ENCODE peak calls at places on chromosomes 11 and 22, in seven cellular contexts. One of them, this sample, is unnamed.

GRCh38 chr11:61349916-61350315 is 11.8 kb downstream of the CYB561A3 start:
- DNase-seq in activated naive CD4-positive, alpha-beta T cell treated with anti-CD3 and anti-CD28 coated beads, Interleukin-2, amount 50 U/mL, for 72 hours: no peak
- DNase-seq in NT2/D1: no peak
- DNase-seq in globus pallidus: no peak
- DNase-seq in astrocyte of the spinal cord: no peak
- DNase-seq in stimulated activated CD8-positive, alpha-beta memory T cell treated with anti-CD3 and anti-CD28 coated beads, Interleukin-15, amount 100 ng/mL, for 24 hours: no peak
- DNase-seq in GM19239: no peak
- DNase-seq in this sample: no peak

GRCh38 chr11:28627690-28628255 is 519.6 kb downstream of the METTL15 start:
- DNase-seq in globus pallidus: no peak
- DNase-seq in stimulated activated CD8-positive, alpha-beta memory T cell treated with anti-CD3 and anti-CD28 coated beads, Interleukin-15, amount 100 ng/mL, for 24 hours: no peak
- DNase-seq in NT2/D1: no peak
- DNase-seq in activated naive CD4-positive, alpha-beta T cell treated with anti-CD3 and anti-CD28 coated beads, Interleukin-2, amount 50 U/mL, for 72 hours: no peak
- DNase-seq in astrocyte of the spinal cord: no peak
- DNase-seq in GM19239: no peak
- DNase-seq in this sample: no peak

GRCh38 chr22:43275545-43275981 is 67.6 kb downstream of the SCUBE1 start:
- DNase-seq in NT2/D1: no peak
- DNase-seq in stimulated activated CD8-positive, alpha-beta memory T cell treated with anti-CD3 and anti-CD28 coated beads, Interleukin-15, amount 100 ng/mL, for 24 hours: no peak
- DNase-seq in astrocyte of the spinal cord: no peak
- DNase-seq in GM19239: no peak
- DNase-seq in globus pallidus: no peak
- DNase-seq in activated naive CD4-positive, alpha-beta T cell treated with anti-CD3 and anti-CD28 coated beads, Interleukin-2, amount 50 U/mL, for 72 hours: no peak
- DNase-seq in this sample: peak; percentile 59

GRCh38 chr11:12139144-12139881 is 28.9 kb downstream of the MICAL2 start:
- DNase-seq in stimulated activated CD8-positive, alpha-beta memory T cell treated with anti-CD3 and anti-CD28 coated beads, Interleukin-15, amount 100 ng/mL, for 24 hours: no peak
- DNase-seq in globus pallidus: peak; percentile 53
- DNase-seq in GM19239: no peak
- DNase-seq in astrocyte of the spinal cord: peak; percentile 92
- DNase-seq in activated naive CD4-positive, alpha-beta T cell treated with anti-CD3 and anti-CD28 coated beads, Interleukin-2, amount 50 U/mL, for 72 hours: no peak
- DNase-seq in NT2/D1: no peak
- DNase-seq in this sample: no peak

GRCh38 chr11:34086554-34087278 is 18.7 kb upstream of the NAT10 start:
- DNase-seq in astrocyte of the spinal cord: peak; percentile 43
- DNase-seq in stimulated activated CD8-positive, alpha-beta memory T cell treated with anti-CD3 and anti-CD28 coated beads, Interleukin-15, amount 100 ng/mL, for 24 hours: no peak
- DNase-seq in GM19239: no peak
- DNase-seq in globus pallidus: no peak
- DNase-seq in activated naive CD4-positive, alpha-beta T cell treated with anti-CD3 and anti-CD28 coated beads, Interleukin-2, amount 50 U/mL, for 72 hours: no peak
- DNase-seq in NT2/D1: no peak
- DNase-seq in this sample: no peak

GRCh38 chr22:29623059-29623458 is 19.6 kb downstream of the NF2 start:
- DNase-seq in NT2/D1: no peak
- DNase-seq in activated naive CD4-positive, alpha-beta T cell treated with anti-CD3 and anti-CD28 coated beads, Interleukin-2, amount 50 U/mL, for 72 hours: no peak
- DNase-seq in astrocyte of the spinal cord: no peak
- DNase-seq in globus pallidus: no peak
- DNase-seq in stimulated activated CD8-positive, alpha-beta memory T cell treated with anti-CD3 and anti-CD28 coated beads, Interleukin-15, amount 100 ng/mL, for 24 hours: no peak
- DNase-seq in GM19239: no peak
- DNase-seq in this sample: no peak

GRCh38 chr11:128346808-128347207 is 240.6 kb downstream of the ETS1 start:
- DNase-seq in activated naive CD4-positive, alpha-beta T cell treated with anti-CD3 and anti-CD28 coated beads, Interleukin-2, amount 50 U/mL, for 72 hours: peak; percentile 57
- DNase-seq in stimulated activated CD8-positive, alpha-beta memory T cell treated with anti-CD3 and anti-CD28 coated beads, Interleukin-15, amount 100 ng/mL, for 24 hours: no peak
- DNase-seq in astrocyte of the spinal cord: peak; percentile 46
- DNase-seq in NT2/D1: no peak
- DNase-seq in GM19239: no peak
- DNase-seq in globus pallidus: no peak
- DNase-seq in this sample: no peak

GRCh38 chr11:9740202-9740881 is 76.5 kb downstream of the SWAP70 start:
- DNase-seq in globus pallidus: no peak
- DNase-seq in stimulated activated CD8-positive, alpha-beta memory T cell treated with anti-CD3 and anti-CD28 coated beads, Interleukin-15, amount 100 ng/mL, for 24 hours: no peak
- DNase-seq in activated naive CD4-positive, alpha-beta T cell treated with anti-CD3 and anti-CD28 coated beads, Interleukin-2, amount 50 U/mL, for 72 hours: no peak
- DNase-seq in GM19239: no peak
- DNase-seq in astrocyte of the spinal cord: no peak
- DNase-seq in NT2/D1: no peak
- DNase-seq in this sample: no peak

GRCh38 chr11:10373340-10373739 is 68.5 kb downstream of the ADM start:
- DNase-seq in globus pallidus: no peak
- DNase-seq in stimulated activated CD8-positive, alpha-beta memory T cell treated with anti-CD3 and anti-CD28 coated beads, Interleukin-15, amount 100 ng/mL, for 24 hours: no peak
- DNase-seq in NT2/D1: no peak
- DNase-seq in activated naive CD4-positive, alpha-beta T cell treated with anti-CD3 and anti-CD28 coated beads, Interleukin-2, amount 50 U/mL, for 72 hours: no peak
- DNase-seq in astrocyte of the spinal cord: peak; percentile 62
- DNase-seq in GM19239: no peak
- DNase-seq in this sample: no peak

GRCh38 chr11:66327171-66328035 is 8.8 kb downstream of the RIN1 start:
- DNase-seq in activated naive CD4-positive, alpha-beta T cell treated with anti-CD3 and anti-CD28 coated beads, Interleukin-2, amount 50 U/mL, for 72 hours: no peak
- DNase-seq in globus pallidus: no peak
- DNase-seq in astrocyte of the spinal cord: peak; percentile 71
- DNase-seq in NT2/D1: no peak
- DNase-seq in GM19239: no peak
- DNase-seq in stimulated activated CD8-positive, alpha-beta memory T cell treated with anti-CD3 and anti-CD28 coated beads, Interleukin-15, amount 100 ng/mL, for 24 hours: no peak
- DNase-seq in this sample: no peak

GRCh38 chr22:37496651-37497599 is 10.7 kb upstream of the MFNG start:
- DNase-seq in NT2/D1: no peak
- DNase-seq in globus pallidus: no peak
- DNase-seq in astrocyte of the spinal cord: peak; percentile 93
- DNase-seq in stimulated activated CD8-positive, alpha-beta memory T cell treated with anti-CD3 and anti-CD28 coated beads, Interleukin-15, amount 100 ng/mL, for 24 hours: no peak
- DNase-seq in activated naive CD4-positive, alpha-beta T cell treated with anti-CD3 and anti-CD28 coated beads, Interleukin-2, amount 50 U/mL, for 72 hours: no peak
- DNase-seq in GM19239: no peak
- DNase-seq in this sample: no peak

GRCh38 chr22:46829140-46829891 is 66.9 kb downstream of the TBC1D22A start:
- DNase-seq in GM19239: no peak
- DNase-seq in stimulated activated CD8-positive, alpha-beta memory T cell treated with anti-CD3 and anti-CD28 coated beads, Interleukin-15, amount 100 ng/mL, for 24 hours: no peak
- DNase-seq in globus pallidus: no peak
- DNase-seq in activated naive CD4-positive, alpha-beta T cell treated with anti-CD3 and anti-CD28 coated beads, Interleukin-2, amount 50 U/mL, for 72 hours: no peak
- DNase-seq in astrocyte of the spinal cord: peak; percentile 92
- DNase-seq in NT2/D1: no peak
- DNase-seq in this sample: no peak

GRCh38 chr11:69415411-69416122 is 65.9 kb upstream of the LINC01488 start:
- DNase-seq in activated naive CD4-positive, alpha-beta T cell treated with anti-CD3 and anti-CD28 coated beads, Interleukin-2, amount 50 U/mL, for 72 hours: no peak
- DNase-seq in stimulated activated CD8-positive, alpha-beta memory T cell treated with anti-CD3 and anti-CD28 coated beads, Interleukin-15, amount 100 ng/mL, for 24 hours: no peak
- DNase-seq in astrocyte of the spinal cord: no peak
- DNase-seq in globus pallidus: no peak
- DNase-seq in NT2/D1: no peak
- DNase-seq in GM19239: no peak
- DNase-seq in this sample: no peak

GRCh38 chr11:133137939-133138338 is 394.4 kb downstream of the OPCML start:
- DNase-seq in GM19239: no peak
- DNase-seq in NT2/D1: no peak
- DNase-seq in stimulated activated CD8-positive, alpha-beta memory T cell treated with anti-CD3 and anti-CD28 coated beads, Interleukin-15, amount 100 ng/mL, for 24 hours: no peak
- DNase-seq in globus pallidus: no peak
- DNase-seq in activated naive CD4-positive, alpha-beta T cell treated with anti-CD3 and anti-CD28 coated beads, Interleukin-2, amount 50 U/mL, for 72 hours: no peak
- DNase-seq in astrocyte of the spinal cord: no peak
- DNase-seq in this sample: no peak

GRCh38 chr11:126354631-126355323 is 709 bp upstream of the ST3GAL4 start:
- DNase-seq in NT2/D1: no peak
- DNase-seq in GM19239: peak; percentile 40
- DNase-seq in astrocyte of the spinal cord: no peak
- DNase-seq in stimulated activated CD8-positive, alpha-beta memory T cell treated with anti-CD3 and anti-CD28 coated beads, Interleukin-15, amount 100 ng/mL, for 24 hours: peak; percentile 10
- DNase-seq in activated naive CD4-positive, alpha-beta T cell treated with anti-CD3 and anti-CD28 coated beads, Interleukin-2, amount 50 U/mL, for 72 hours: no peak
- DNase-seq in globus pallidus: no peak
- DNase-seq in this sample: no peak

GRCh38 chr22:41782316-41782715 is 18.2 kb upstream of the CCDC134 start:
- DNase-seq in globus pallidus: no peak
- DNase-seq in stimulated activated CD8-positive, alpha-beta memory T cell treated with anti-CD3 and anti-CD28 coated beads, Interleukin-15, amount 100 ng/mL, for 24 hours: no peak
- DNase-seq in astrocyte of the spinal cord: no peak
- DNase-seq in activated naive CD4-positive, alpha-beta T cell treated with anti-CD3 and anti-CD28 coated beads, Interleukin-2, amount 50 U/mL, for 72 hours: no peak
- DNase-seq in GM19239: no peak
- DNase-seq in NT2/D1: no peak
- DNase-seq in this sample: no peak

GRCh38 chr11:16891964-16892363 is 122.2 kb downstream of the PLEKHA7 start:
- DNase-seq in astrocyte of the spinal cord: peak; percentile 34
- DNase-seq in globus pallidus: no peak
- DNase-seq in activated naive CD4-positive, alpha-beta T cell treated with anti-CD3 and anti-CD28 coated beads, Interleukin-2, amount 50 U/mL, for 72 hours: no peak
- DNase-seq in NT2/D1: no peak
- DNase-seq in stimulated activated CD8-positive, alpha-beta memory T cell treated with anti-CD3 and anti-CD28 coated beads, Interleukin-15, amount 100 ng/mL, for 24 hours: no peak
- DNase-seq in GM19239: no peak
- DNase-seq in this sample: no peak

This sample was measured in iPS DF 19.7.